ENCODE peak calls at places on chromosomes 6 and 20, in eight cellular contexts. One of them, this sample, is unnamed.

GRCh38 chr6:63582579-63583231 is 10.4 kb downstream of the LOC128125822 start:
- DNase-seq in fibroblast of the aortic adventitia: no peak
- DNase-seq in effector CD4-positive, alpha-beta T cell: no peak
- DNase-seq in skeletal muscle cell: no peak
- DNase-seq in SHP77: no peak
- DNase-seq in stimulated activated CD8-positive, alpha-beta memory T cell treated with anti-CD3 and anti-CD28 coated beads, Interleukin-4, amount 100 ng/mL, for 4 hours: no peak
- DNase-seq in EH: no peak
- DNase-seq in CD8-positive, alpha-beta memory T cell: no peak
- DNase-seq in this sample: no peak

GRCh38 chr20:63301671-63302070 is 8.7 kb downstream of the COL20A1 start:
- DNase-seq in skeletal muscle cell: no peak
- DNase-seq in EH: no peak
- DNase-seq in stimulated activated CD8-positive, alpha-beta memory T cell treated with anti-CD3 and anti-CD28 coated beads, Interleukin-4, amount 100 ng/mL, for 4 hours: no peak
- DNase-seq in effector CD4-positive, alpha-beta T cell: no peak
- DNase-seq in CD8-positive, alpha-beta memory T cell: no peak
- DNase-seq in SHP77: no peak
- DNase-seq in fibroblast of the aortic adventitia: no peak
- DNase-seq in this sample: no peak

GRCh38 chr6:124535299-124535698 is 426.9 kb upstream of the RNF217 start:
- DNase-seq in skeletal muscle cell: no peak
- DNase-seq in SHP77: no peak
- DNase-seq in EH: no peak
- DNase-seq in effector CD4-positive, alpha-beta T cell: no peak
- DNase-seq in fibroblast of the aortic adventitia: no peak
- DNase-seq in stimulated activated CD8-positive, alpha-beta memory T cell treated with anti-CD3 and anti-CD28 coated beads, Interleukin-4, amount 100 ng/mL, for 4 hours: no peak
- DNase-seq in CD8-positive, alpha-beta memory T cell: no peak
- DNase-seq in this sample: no peak

GRCh38 chr6:112225691-112226090 is 28.7 kb downstream of the LAMA4 start:
- DNase-seq in skeletal muscle cell: no peak
- DNase-seq in EH: peak; percentile 56
- DNase-seq in SHP77: no peak
- DNase-seq in fibroblast of the aortic adventitia: no peak
- DNase-seq in effector CD4-positive, alpha-beta T cell: no peak
- DNase-seq in CD8-positive, alpha-beta memory T cell: no peak
- DNase-seq in stimulated activated CD8-positive, alpha-beta memory T cell treated with anti-CD3 and anti-CD28 coated beads, Interleukin-4, amount 100 ng/mL, for 4 hours: no peak
- DNase-seq in this sample: no peak

GRCh38 chr6:16777794-16778193 is 16.5 kb upstream of the ATXN1 start:
- DNase-seq in CD8-positive, alpha-beta memory T cell: no peak
- DNase-seq in skeletal muscle cell: no peak
- DNase-seq in fibroblast of the aortic adventitia: no peak
- DNase-seq in stimulated activated CD8-positive, alpha-beta memory T cell treated with anti-CD3 and anti-CD28 coated beads, Interleukin-4, amount 100 ng/mL, for 4 hours: no peak
- DNase-seq in effector CD4-positive, alpha-beta T cell: no peak
- DNase-seq in SHP77: no peak
- DNase-seq in EH: no peak
- DNase-seq in this sample: no peak

GRCh38 chr6:112215901-112216300 is 38.5 kb downstream of the LAMA4 start:
- DNase-seq in stimulated activated CD8-positive, alpha-beta memory T cell treated with anti-CD3 and anti-CD28 coated beads, Interleukin-4, amount 100 ng/mL, for 4 hours: no peak
- DNase-seq in effector CD4-positive, alpha-beta T cell: no peak
- DNase-seq in CD8-positive, alpha-beta memory T cell: no peak
- DNase-seq in SHP77: no peak
- DNase-seq in EH: no peak
- DNase-seq in skeletal muscle cell: no peak
- DNase-seq in fibroblast of the aortic adventitia: no peak
- DNase-seq in this sample: no peak

GRCh38 chr6:43963203-43963602 is 164.0 kb downstream of the MRPL14 start:
- DNase-seq in CD8-positive, alpha-beta memory T cell: no peak
- DNase-seq in skeletal muscle cell: no peak
- DNase-seq in SHP77: peak; percentile 3
- DNase-seq in fibroblast of the aortic adventitia: no peak
- DNase-seq in effector CD4-positive, alpha-beta T cell: no peak
- DNase-seq in EH: peak; percentile 30
- DNase-seq in stimulated activated CD8-positive, alpha-beta memory T cell treated with anti-CD3 and anti-CD28 coated beads, Interleukin-4, amount 100 ng/mL, for 4 hours: no peak
- DNase-seq in this sample: no peak

GRCh38 chr20:37095108-37095608 is 639 bp downstream of the RBL1 start:
- DNase-seq in CD8-positive, alpha-beta memory T cell: peak; percentile 45
- DNase-seq in SHP77: no peak
- DNase-seq in fibroblast of the aortic adventitia: peak; percentile 10
- DNase-seq in stimulated activated CD8-positive, alpha-beta memory T cell treated with anti-CD3 and anti-CD28 coated beads, Interleukin-4, amount 100 ng/mL, for 4 hours: no peak
- DNase-seq in effector CD4-positive, alpha-beta T cell: peak; percentile 41
- DNase-seq in EH: peak; percentile 19
- DNase-seq in skeletal muscle cell: no peak
- DNase-seq in this sample: peak; percentile 50

GRCh38 chr20:50516180-50516934 is 6.2 kb downstream of the PTPN1 start:
- DNase-seq in skeletal muscle cell: no peak
- DNase-seq in effector CD4-positive, alpha-beta T cell: no peak
- DNase-seq in EH: no peak
- DNase-seq in fibroblast of the aortic adventitia: no peak
- DNase-seq in SHP77: no peak
- DNase-seq in stimulated activated CD8-positive, alpha-beta memory T cell treated with anti-CD3 and anti-CD28 coated beads, Interleukin-4, amount 100 ng/mL, for 4 hours: no peak
- DNase-seq in CD8-positive, alpha-beta memory T cell: no peak
- DNase-seq in this sample: no peak

GRCh38 chr6:52303178-52303577 is 18.6 kb upstream of the MCM3 start:
- DNase-seq in skeletal muscle cell: no peak
- DNase-seq in effector CD4-positive, alpha-beta T cell: no peak
- DNase-seq in CD8-positive, alpha-beta memory T cell: no peak
- DNase-seq in stimulated activated CD8-positive, alpha-beta memory T cell treated with anti-CD3 and anti-CD28 coated beads, Interleukin-4, amount 100 ng/mL, for 4 hours: no peak
- DNase-seq in SHP77: no peak
- DNase-seq in fibroblast of the aortic adventitia: no peak
- DNase-seq in EH: no peak
- DNase-seq in this sample: no peak

GRCh38 chr6:112694986-112695385 is 347.9 kb downstream of the RFPL4B start:
- DNase-seq in fibroblast of the aortic adventitia: peak; percentile 21
- DNase-seq in CD8-positive, alpha-beta memory T cell: no peak
- DNase-seq in stimulated activated CD8-positive, alpha-beta memory T cell treated with anti-CD3 and anti-CD28 coated beads, Interleukin-4, amount 100 ng/mL, for 4 hours: no peak
- DNase-seq in skeletal muscle cell: no peak
- DNase-seq in effector CD4-positive, alpha-beta T cell: no peak
- DNase-seq in SHP77: peak; percentile 47
- DNase-seq in EH: no peak
- DNase-seq in this sample: no peak